ENCODE peak calls at places on chromosome 14, in ten cellular contexts. One of them, this sample, is unnamed.

GRCh38 chr14:25431211-25432076 is 381.5 kb upstream of the STXBP6 start:
- DNase-seq in lung: no peak
- DNase-seq in sigmoid colon: no peak
- DNase-seq in H9: peak; percentile 71
- DNase-seq in AG04450: no peak
- DNase-seq in OCI-LY7: peak; percentile 5
- DNase-seq in transverse colon: peak; percentile 19
- DNase-seq in Peyer's patch: no peak
- DNase-seq in ascending aorta: no peak
- DNase-seq in GM23248: peak; percentile 14
- DNase-seq in this sample: no peak

GRCh38 chr14:33880330-33880729 is 70.5 kb downstream of the EGLN3 start:
- DNase-seq in H9: no peak
- DNase-seq in Peyer's patch: no peak
- DNase-seq in lung: no peak
- DNase-seq in sigmoid colon: no peak
- DNase-seq in transverse colon: no peak
- DNase-seq in AG04450: no peak
- DNase-seq in ascending aorta: no peak
- DNase-seq in GM23248: no peak
- DNase-seq in OCI-LY7: no peak
- DNase-seq in this sample: no peak

GRCh38 chr14:52150162-52150561 is 81.3 kb upstream of the NID2 start:
- DNase-seq in H9: no peak
- DNase-seq in OCI-LY7: no peak
- DNase-seq in ascending aorta: no peak
- DNase-seq in AG04450: no peak
- DNase-seq in GM23248: no peak
- DNase-seq in sigmoid colon: no peak
- DNase-seq in lung: no peak
- DNase-seq in transverse colon: no peak
- DNase-seq in Peyer's patch: no peak
- DNase-seq in this sample: no peak

GRCh38 chr14:92577321-92577742 is 63.8 kb downstream of the RIN3 start:
- DNase-seq in GM23248: no peak
- DNase-seq in AG04450: no peak
- DNase-seq in H9: no peak
- DNase-seq in ascending aorta: no peak
- DNase-seq in Peyer's patch: no peak
- DNase-seq in lung: no peak
- DNase-seq in transverse colon: no peak
- DNase-seq in OCI-LY7: no peak
- DNase-seq in sigmoid colon: no peak
- DNase-seq in this sample: no peak

GRCh38 chr14:21268612-21269251 is 510 bp downstream of the HNRNPC start:
- DNase-seq in transverse colon: peak; percentile 34
- DNase-seq in GM23248: peak; percentile 85
- DNase-seq in OCI-LY7: peak; percentile 78
- DNase-seq in Peyer's patch: no peak
- DNase-seq in lung: no peak
- DNase-seq in ascending aorta: no peak
- DNase-seq in sigmoid colon: no peak
- DNase-seq in AG04450: no peak
- DNase-seq in H9: no peak
- DNase-seq in this sample: no peak

GRCh38 chr14:35758523-35759129 is 50.5 kb downstream of the RALGAPA1 start:
- DNase-seq in Peyer's patch: no peak
- DNase-seq in sigmoid colon: no peak
- DNase-seq in GM23248: no peak
- DNase-seq in H9: no peak
- DNase-seq in OCI-LY7: no peak
- DNase-seq in lung: no peak
- DNase-seq in ascending aorta: no peak
- DNase-seq in AG04450: no peak
- DNase-seq in transverse colon: no peak
- DNase-seq in this sample: no peak

GRCh38 chr14:60311417-60311816 is 62.4 kb downstream of the PPM1A start:
- DNase-seq in lung: no peak
- DNase-seq in ascending aorta: no peak
- DNase-seq in GM23248: peak; percentile 23
- DNase-seq in sigmoid colon: no peak
- DNase-seq in OCI-LY7: no peak
- DNase-seq in H9: no peak
- DNase-seq in transverse colon: no peak
- DNase-seq in Peyer's patch: no peak
- DNase-seq in AG04450: no peak
- DNase-seq in this sample: no peak

GRCh38 chr14:78566017-78566858 is 396.1 kb downstream of the NRXN3 start:
- DNase-seq in OCI-LY7: peak; percentile 51
- DNase-seq in transverse colon: peak; percentile 67
- DNase-seq in Peyer's patch: peak; percentile 75
- DNase-seq in ascending aorta: no peak
- DNase-seq in lung: peak; percentile 82
- DNase-seq in H9: peak; percentile 88
- DNase-seq in sigmoid colon: peak; percentile 72
- DNase-seq in GM23248: peak; percentile 88
- DNase-seq in AG04450: peak; percentile 3
- DNase-seq in this sample: peak; percentile 83

GRCh38 chr14:40436551-40436950 is 1004.3 kb upstream of the FBXO33 start:
- DNase-seq in lung: no peak
- DNase-seq in OCI-LY7: no peak
- DNase-seq in H9: no peak
- DNase-seq in transverse colon: no peak
- DNase-seq in sigmoid colon: no peak
- DNase-seq in AG04450: no peak
- DNase-seq in GM23248: no peak
- DNase-seq in Peyer's patch: no peak
- DNase-seq in ascending aorta: no peak
- DNase-seq in this sample: no peak

DNA sequence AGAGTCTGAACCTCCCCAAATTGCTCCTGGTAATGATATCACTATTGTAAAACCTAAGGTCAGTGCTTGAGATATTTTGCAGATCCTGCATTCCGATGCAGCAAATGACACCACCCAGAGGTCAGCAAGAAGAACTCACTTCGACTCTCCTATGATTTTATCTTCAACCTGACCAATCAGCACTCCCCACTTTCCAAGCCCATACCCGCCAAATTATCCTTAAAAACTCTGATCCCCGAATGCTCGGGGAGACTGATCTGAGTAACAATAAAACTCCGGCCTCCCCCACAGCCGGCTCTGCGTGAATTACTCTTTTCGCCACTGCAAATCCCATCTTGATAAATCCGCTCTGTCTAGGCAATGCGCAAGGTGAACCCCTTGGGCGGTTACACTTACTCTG is 1.2 kb downstream of the NPC2 start:
- DNase-seq in sigmoid colon: no peak
- DNase-seq in ascending aorta: no peak
- DNase-seq in transverse colon: no peak
- DNase-seq in GM23248: peak; percentile 64
- DNase-seq in AG04450: no peak
- DNase-seq in lung: no peak
- DNase-seq in OCI-LY7: peak; percentile 75
- DNase-seq in H9: no peak
- DNase-seq in Peyer's patch: no peak
- DNase-seq in this sample: peak; percentile 54
- H3K27ac ChIP-seq in sigmoid colon: peak overlapping the region; percentile 94
- H3K27ac ChIP-seq in ascending aorta: peak overlapping the region; percentile 95
- H3K27ac ChIP-seq in transverse colon: peak overlapping the region; percentile 93
- H3K27ac ChIP-seq in GM23248: no peak overlapping the region
- H3K27ac ChIP-seq in AG04450: no peak overlapping the region
- H3K27ac ChIP-seq in lung: no peak overlapping the region
- H3K27ac ChIP-seq in OCI-LY7: no peak overlapping the region
- H3K27ac ChIP-seq in H9: no peak overlapping the region
- H3K27ac ChIP-seq in Peyer's patch: peak overlapping the region; percentile 91
- H3K27ac ChIP-seq in this sample: no peak overlapping the region

DNA sequence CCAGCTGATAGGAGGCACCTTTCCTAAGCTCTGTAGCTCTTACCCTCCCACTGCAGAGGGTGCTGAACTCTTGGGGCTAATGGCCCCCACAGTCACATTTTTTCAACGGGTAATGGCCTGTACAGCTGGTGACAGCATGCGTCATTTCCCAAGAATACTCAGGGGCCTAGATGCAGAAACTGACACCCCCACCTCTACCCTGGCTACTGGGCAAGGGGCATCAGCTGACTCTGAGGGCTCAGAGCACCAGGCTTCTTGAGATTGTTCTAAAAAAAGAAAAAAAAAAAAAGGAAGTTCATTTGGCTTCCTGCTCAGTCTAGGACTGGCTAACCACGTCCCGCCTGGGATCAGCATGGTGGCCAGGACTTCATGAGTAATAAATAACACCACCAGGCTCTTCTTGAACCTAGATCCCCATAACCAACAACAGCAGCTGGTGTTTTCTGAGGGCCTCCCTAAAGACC is 35.2 kb downstream of the ZFP36L1 start:
- DNase-seq in H9: no peak
- DNase-seq in Peyer's patch: no peak
- DNase-seq in transverse colon: no peak
- DNase-seq in ascending aorta: peak; percentile 48
- DNase-seq in sigmoid colon: peak; percentile 75
- DNase-seq in OCI-LY7: peak; percentile 26
- DNase-seq in AG04450: no peak
- DNase-seq in lung: no peak
- DNase-seq in GM23248: peak; percentile 23
- DNase-seq in this sample: no peak
- H3K27ac ChIP-seq in H9: no peak overlapping the region
- H3K27ac ChIP-seq in Peyer's patch: no peak overlapping the region
- H3K27ac ChIP-seq in transverse colon: no peak overlapping the region
- H3K27ac ChIP-seq in ascending aorta: no peak overlapping the region
- H3K27ac ChIP-seq in sigmoid colon: no peak overlapping the region
- H3K27ac ChIP-seq in OCI-LY7: no peak overlapping the region
- H3K27ac ChIP-seq in AG04450: no peak overlapping the region
- H3K27ac ChIP-seq in lung: no peak overlapping the region
- H3K27ac ChIP-seq in GM23248: no peak overlapping the region
- H3K27ac ChIP-seq in this sample: peak overlapping the region; percentile 18

DNA sequence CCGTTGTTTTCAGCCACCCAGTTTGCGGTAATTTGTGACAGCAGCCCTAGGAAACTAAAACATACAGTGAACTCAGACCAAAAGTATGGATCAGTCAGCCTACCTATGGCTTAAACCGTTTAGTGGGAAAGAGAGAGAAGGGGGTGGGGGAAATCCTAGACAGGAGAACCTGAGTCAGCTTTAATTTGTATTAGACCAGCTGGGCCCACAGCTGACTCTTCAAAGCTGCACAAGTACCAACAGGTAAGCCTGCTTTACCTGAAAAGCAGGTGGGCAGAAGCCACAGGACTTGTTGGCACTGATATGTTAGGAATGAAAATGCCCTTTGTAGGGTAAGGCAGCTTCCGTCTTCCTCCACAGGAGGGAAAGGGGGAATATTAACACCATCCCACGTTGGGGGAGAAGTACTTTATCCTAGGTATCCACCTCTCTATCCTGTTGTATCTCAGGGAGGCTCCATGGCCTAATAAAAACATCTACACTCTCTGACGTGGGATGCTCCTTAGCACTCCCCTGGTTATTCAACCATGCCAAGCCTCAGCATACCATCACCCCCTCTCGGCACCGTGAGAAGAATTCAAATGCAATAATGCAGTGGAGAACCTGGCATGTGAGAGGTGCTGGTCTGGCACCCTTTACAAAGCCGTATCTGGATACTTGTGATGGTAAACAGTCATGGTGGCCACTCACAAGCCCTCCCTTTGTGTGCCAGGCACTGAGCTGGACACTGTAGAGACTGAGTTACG is 70.3 kb downstream of the STON2 start:
- DNase-seq in transverse colon: no peak
- DNase-seq in Peyer's patch: no peak
- DNase-seq in H9: no peak
- DNase-seq in ascending aorta: no peak
- DNase-seq in sigmoid colon: no peak
- DNase-seq in lung: no peak
- DNase-seq in AG04450: no peak
- DNase-seq in OCI-LY7: no peak
- DNase-seq in GM23248: no peak
- DNase-seq in this sample: no peak
- H3K27ac ChIP-seq in transverse colon: no peak overlapping the region
- H3K27ac ChIP-seq in Peyer's patch: no peak overlapping the region
- H3K27ac ChIP-seq in H9: no peak overlapping the region
- H3K27ac ChIP-seq in ascending aorta: no peak overlapping the region
- H3K27ac ChIP-seq in sigmoid colon: no peak overlapping the region
- H3K27ac ChIP-seq in lung: no peak overlapping the region
- H3K27ac ChIP-seq in AG04450: no peak overlapping the region
- H3K27ac ChIP-seq in OCI-LY7: no peak overlapping the region
- H3K27ac ChIP-seq in GM23248: no peak overlapping the region
- H3K27ac ChIP-seq in this sample: peak overlapping the region; percentile 70

DNA sequence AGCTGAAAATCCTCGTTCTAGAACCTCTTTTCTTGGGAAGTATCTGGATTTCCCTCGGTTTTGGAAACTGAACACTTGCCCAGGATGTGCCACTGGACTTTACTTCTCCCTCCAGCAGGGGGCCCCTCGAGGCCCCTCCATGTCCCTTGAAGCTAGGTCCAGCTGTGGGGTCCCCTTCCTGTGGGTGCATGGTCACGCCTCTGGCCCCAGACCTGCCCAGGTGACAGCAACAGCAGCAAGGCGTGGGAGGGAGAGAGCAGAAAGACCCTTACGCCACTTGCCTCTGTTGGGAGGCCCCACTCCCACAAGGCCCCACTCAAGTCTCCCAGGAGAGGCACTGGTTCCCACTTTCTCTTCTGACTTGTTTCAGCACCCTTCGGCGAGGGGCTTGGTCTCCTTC is 3.1 kb downstream of the SLC25A29 start:
- DNase-seq in lung: no peak
- DNase-seq in sigmoid colon: no peak
- DNase-seq in H9: no peak
- DNase-seq in OCI-LY7: peak; percentile 25
- DNase-seq in AG04450: no peak
- DNase-seq in Peyer's patch: no peak
- DNase-seq in GM23248: peak; percentile 47
- DNase-seq in transverse colon: no peak
- DNase-seq in ascending aorta: no peak
- DNase-seq in this sample: no peak
- H3K27ac ChIP-seq in lung: peak overlapping the region; percentile 5
- H3K27ac ChIP-seq in sigmoid colon: no peak overlapping the region
- H3K27ac ChIP-seq in H9: no peak overlapping the region
- H3K27ac ChIP-seq in OCI-LY7: no peak overlapping the region
- H3K27ac ChIP-seq in AG04450: no peak overlapping the region
- H3K27ac ChIP-seq in Peyer's patch: no peak overlapping the region
- H3K27ac ChIP-seq in GM23248: no peak overlapping the region
- H3K27ac ChIP-seq in transverse colon: no peak overlapping the region
- H3K27ac ChIP-seq in ascending aorta: no peak overlapping the region
- H3K27ac ChIP-seq in this sample: no peak overlapping the region